ENCODE peak calls at places on chromosomes 1 and 21, in five cellular contexts. D is kidney epithelial cell, W is esophagus squamous epithelium, I is AG04449, T is AG04450. L is an unnamed sample.

GRCh38 chr1:109923131-109923945 is 12.7 kb downstream of the CSF1 start:
- DNase-seq in D (no peak), W (no peak), I (no peak), T (no peak), L (no peak)

GRCh38 chr1:209323743-209324142 is 259.8 kb upstream of the CAMK1G start:
- DNase-seq in D (no peak), W (no peak), I (no peak), T (no peak), L (no peak)

GRCh38 chr21:42684109-42684916 is 30.9 kb downstream of the PDE9A start:
- DNase-seq in D (no peak), W (no peak), I (no peak), T (no peak), L (no peak)

GRCh38 chr1:13864760-13865159 is 164.8 kb downstream of the PRDM2 start:
- DNase-seq in D (no peak), W (no peak), I (no peak), T (no peak), L (no peak)

GRCh38 chr1:223771814-223772770 is 59.8 kb downstream of the CAPN2 start:
- DNase-seq in D (peak), W (no peak), I (peak), T (peak), L (peak)

GRCh38 chr1:108880850-108881249 is 4.1 kb downstream of the GPSM2 start:
- DNase-seq in D (no peak), W (no peak), I (no peak), T (no peak), L (no peak)

GRCh38 chr1:53546409-53547155 is 87.4 kb downstream of the DMRTB1 start:
- DNase-seq in D (no peak), W (no peak), I (no peak), T (no peak), L (no peak)

GRCh38 chr1:111648826-111649225 is 29.2 kb downstream of the RAP1A start:
- DNase-seq in D (no peak), W (no peak), I (no peak), T (no peak), L (no peak)

GRCh38 chr1:234435620-234436019 is 43.4 kb downstream of the TARBP1 start:
- DNase-seq in D (no peak), W (no peak), I (no peak), T (no peak), L (no peak)

GRCh38 chr1:84719477-84720274 is 29.4 kb upstream of the SSX2IP start:
- DNase-seq in D (no peak), W (no peak), I (no peak), T (no peak), L (peak)

GRCh38 chr1:17251246-17251645 is 2.3 kb downstream of the PADI3 start:
- DNase-seq in D (no peak), W (no peak), I (no peak), T (no peak), L (no peak)

GRCh38 chr1:17250601-17251000 is 1.7 kb downstream of the PADI3 start:
- DNase-seq in D (peak), W (no peak), I (no peak), T (no peak), L (no peak)

GRCh38 chr1:17255336-17255735 is 6.4 kb downstream of the PADI3 start:
- DNase-seq in D (no peak), W (no peak), I (no peak), T (no peak), L (no peak)

GRCh38 chr1:17248781-17249180 is at the start of gene PADI3:
- DNase-seq in D (no peak), W (no peak), I (no peak), T (no peak), L (no peak)

DNA sequence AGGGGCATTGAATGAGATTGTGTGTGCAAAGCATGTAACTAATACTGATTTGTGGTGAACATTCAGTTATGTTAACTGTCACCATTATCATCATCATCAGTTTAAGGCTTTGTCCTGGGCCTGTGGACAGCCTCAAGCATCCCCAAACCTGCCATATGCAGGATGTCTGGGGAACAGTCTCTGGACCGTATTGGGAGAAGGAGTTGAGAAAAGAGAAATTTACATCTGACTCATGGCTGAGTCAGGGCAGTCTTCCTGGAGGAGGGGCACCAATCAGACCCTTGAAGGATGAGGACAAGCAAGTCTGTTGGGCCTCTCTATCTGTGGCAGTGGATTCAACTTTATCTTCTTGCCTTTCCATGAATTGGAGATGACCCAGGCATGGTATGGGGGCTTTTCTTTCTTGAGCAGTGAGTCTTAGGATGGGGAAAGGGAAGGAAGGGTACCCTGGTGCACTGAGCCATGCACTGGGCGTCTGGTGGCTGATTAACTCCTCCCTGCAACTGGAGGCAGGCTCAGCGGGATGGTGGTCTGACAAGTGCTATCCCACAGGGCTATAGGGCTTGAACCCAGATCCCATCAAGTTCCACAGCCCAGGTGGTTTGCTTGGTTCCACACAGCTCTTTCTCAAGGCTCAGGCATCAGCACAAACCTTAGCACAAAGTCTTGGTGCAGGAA is 2.9 kb downstream of the PADI3 start:
- DNase-seq in D (peak), W (no peak), I (no peak), T (no peak), L (no peak)
- H3K4me3 ChIP-seq in D (no peak), W (no peak), I (no peak), T (no peak), L (no peak)

GRCh38 chr1:155023627-155024026 is 10.0 kb downstream of the DCST2 start:
- DNase-seq in D (no peak), W (no peak), I (no peak), T (no peak), L (no peak)

GRCh38 chr1:155026154-155026553 is 7.4 kb downstream of the DCST2 start:
- DNase-seq in D (no peak), W (no peak), I (no peak), T (no peak), L (no peak)

GRCh38 chr1:155029513-155030242 is 3.9 kb downstream of the DCST2 start:
- DNase-seq in D (no peak), W (no peak), I (no peak), T (no peak), L (no peak)

GRCh38 chr1:155024315-155024714 is 9.3 kb downstream of the DCST2 start:
- DNase-seq in D (no peak), W (no peak), I (no peak), T (no peak), L (no peak)

GRCh38 chr1:155026588-155026987 is 7.0 kb downstream of the DCST2 start:
- DNase-seq in D (no peak), W (no peak), I (no peak), T (no peak), L (no peak)
- H3K4me3 ChIP-seq in D (no peak), W (no peak), I (no peak), T (no peak), L (no peak)

GRCh38 chr1:217847643-217848042 is 216.5 kb downstream of the SPATA17 start:
- DNase-seq in D (no peak), W (no peak), I (no peak), T (no peak), L (no peak)

DNA sequence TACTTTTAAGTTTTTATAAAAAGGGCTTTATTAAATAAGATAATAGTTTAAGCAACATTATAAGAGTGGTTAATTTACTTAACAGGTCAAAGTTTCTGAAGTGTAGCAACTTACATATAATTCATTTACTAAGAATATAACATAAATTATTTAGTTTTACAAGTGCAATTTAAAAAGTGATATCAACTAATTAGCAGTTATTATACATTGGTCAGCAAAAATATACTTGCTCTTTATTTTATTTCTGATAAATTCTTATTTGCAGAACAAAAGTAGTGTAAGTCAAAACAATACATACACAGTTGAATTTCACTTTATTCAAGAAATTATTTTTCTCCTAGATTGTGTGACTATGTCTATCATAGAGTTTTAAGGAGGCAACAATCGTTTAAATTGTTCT is 215.6 kb downstream of the SPATA17 start:
- DNase-seq in D (no peak), W (no peak), I (no peak), T (no peak), L (no peak)
- H3K4me3 ChIP-seq in D (no peak), W (no peak), I (no peak), T (no peak), L (no peak)

DNA sequence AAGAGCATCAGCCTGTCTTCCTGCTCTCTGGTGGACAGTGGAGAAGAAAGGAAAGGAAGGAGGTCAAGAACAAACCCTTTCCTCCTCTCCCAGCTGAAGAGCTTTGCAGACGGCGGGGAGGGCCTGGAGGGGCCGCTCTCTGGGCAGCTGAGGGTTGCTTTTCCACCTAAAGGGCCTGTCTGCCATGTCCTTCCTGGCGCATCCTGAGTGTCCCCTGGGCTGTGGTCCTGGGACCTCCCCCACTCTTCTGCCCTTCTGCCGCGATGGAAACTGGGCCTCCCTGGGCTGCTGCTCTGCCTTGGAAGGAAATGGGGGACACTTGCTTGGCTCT is 107.0 kb downstream of the ETS2 start:
- DNase-seq in D (no peak), W (no peak), I (no peak), T (no peak), L (no peak)
- H3K4me3 ChIP-seq in D (no peak), W (peak), I (no peak), T (no peak), L (no peak)

GRCh38 chr1:71593523-71593922 is 512.7 kb upstream of the ZRANB2 start:
- DNase-seq in D (no peak), W (no peak), I (no peak), T (no peak), L (no peak)
- H3K4me3 ChIP-seq in D (no peak), W (no peak), I (no peak), T (no peak), L (no peak)

GRCh38 chr21:33968998-33969353 is 53.4 kb upstream of the ATP5PO start:
- DNase-seq in D (no peak), W (no peak), I (no peak), T (no peak), L (no peak)
- H3K4me3 ChIP-seq in D (no peak), W (no peak), I (no peak), T (no peak), L (no peak)

GRCh38 chr1:171488190-171488929 is 3.0 kb downstream of the PRRC2C start:
- DNase-seq in D (no peak), W (no peak), I (no peak), T (no peak), L (no peak)

GRCh38 chr1:171495444-171495843 is 10.1 kb downstream of the PRRC2C start:
- DNase-seq in D (no peak), W (no peak), I (no peak), T (no peak), L (no peak)

GRCh38 chr1:171494086-171494485 is 8.8 kb downstream of the PRRC2C start:
- DNase-seq in D (no peak), W (no peak), I (no peak), T (no peak), L (no peak)
- H3K4me3 ChIP-seq in D (no peak), W (no peak), I (no peak), T (no peak), L (no peak)